ENCODE peak calls at places on chromosomes 5 and 9, in nine cellular contexts. One of them, this sample, is unnamed.

GRCh38 chr5:139647406-139648204 is 544 bp upstream of the CXXC5 start:
- DNase-seq in GM23248: no peak
- DNase-seq in SJCRH30: no peak
- DNase-seq in CD8-positive, alpha-beta T cell: no peak
- DNase-seq in testis: no peak
- DNase-seq in aorta: peak; percentile 47
- DNase-seq in WERI-Rb-1: no peak
- DNase-seq in left ventricle myocardium inferior: peak; percentile 11
- DNase-seq in CD4-positive, alpha-beta memory T cell: no peak
- DNase-seq in this sample: no peak

GRCh38 chr5:159913048-159913447 is 3.2 kb upstream of the ADRA1B start:
- DNase-seq in GM23248: peak; percentile 88
- DNase-seq in SJCRH30: no peak
- DNase-seq in CD8-positive, alpha-beta T cell: no peak
- DNase-seq in testis: no peak
- DNase-seq in aorta: no peak
- DNase-seq in WERI-Rb-1: no peak
- DNase-seq in left ventricle myocardium inferior: no peak
- DNase-seq in CD4-positive, alpha-beta memory T cell: no peak
- DNase-seq in this sample: no peak

GRCh38 chr9:124291801-124292396 is 34.1 kb downstream of the NEK6 start:
- DNase-seq in GM23248: no peak
- DNase-seq in SJCRH30: no peak
- DNase-seq in CD8-positive, alpha-beta T cell: peak; percentile 30
- DNase-seq in testis: peak; percentile 63
- DNase-seq in aorta: peak; percentile 75
- DNase-seq in WERI-Rb-1: no peak
- DNase-seq in left ventricle myocardium inferior: peak; percentile 41
- DNase-seq in CD4-positive, alpha-beta memory T cell: no peak
- DNase-seq in this sample: no peak

GRCh38 chr9:86909388-86909787 is 37.9 kb downstream of the GAS1 start:
- DNase-seq in GM23248: peak; percentile 73
- DNase-seq in SJCRH30: no peak
- DNase-seq in CD8-positive, alpha-beta T cell: no peak
- DNase-seq in testis: no peak
- DNase-seq in aorta: no peak
- DNase-seq in WERI-Rb-1: no peak
- DNase-seq in left ventricle myocardium inferior: no peak
- DNase-seq in CD4-positive, alpha-beta memory T cell: no peak
- DNase-seq in this sample: no peak

GRCh38 chr5:81787843-81788242 is 36.9 kb upstream of the SSBP2 start:
- DNase-seq in GM23248: peak; percentile 60
- DNase-seq in SJCRH30: peak; percentile 69
- DNase-seq in CD8-positive, alpha-beta T cell: no peak
- DNase-seq in testis: peak; percentile 86
- DNase-seq in aorta: peak; percentile 71
- DNase-seq in WERI-Rb-1: no peak
- DNase-seq in left ventricle myocardium inferior: no peak
- DNase-seq in CD4-positive, alpha-beta memory T cell: no peak
- DNase-seq in this sample: peak; percentile 63

GRCh38 chr9:16410601-16411285 is 459.7 kb downstream of the BNC2 start:
- DNase-seq in GM23248: peak; percentile 68
- DNase-seq in SJCRH30: no peak
- DNase-seq in CD8-positive, alpha-beta T cell: no peak
- DNase-seq in testis: no peak
- DNase-seq in aorta: no peak
- DNase-seq in WERI-Rb-1: no peak
- DNase-seq in left ventricle myocardium inferior: no peak
- DNase-seq in CD4-positive, alpha-beta memory T cell: no peak
- DNase-seq in this sample: no peak

GRCh38 chr9:28770226-28770625 is 1196.9 kb upstream of the C9orf72 start:
- DNase-seq in GM23248: no peak
- DNase-seq in SJCRH30: no peak
- DNase-seq in CD8-positive, alpha-beta T cell: no peak
- DNase-seq in testis: no peak
- DNase-seq in aorta: no peak
- DNase-seq in WERI-Rb-1: no peak
- DNase-seq in left ventricle myocardium inferior: no peak
- DNase-seq in CD4-positive, alpha-beta memory T cell: no peak
- DNase-seq in this sample: no peak

GRCh38 chr9:135295556-135296300 is 183.9 kb upstream of the PPP1R26 start:
- DNase-seq in GM23248: no peak
- DNase-seq in SJCRH30: no peak
- DNase-seq in CD8-positive, alpha-beta T cell: no peak
- DNase-seq in testis: no peak
- DNase-seq in aorta: no peak
- DNase-seq in WERI-Rb-1: peak; percentile 1
- DNase-seq in left ventricle myocardium inferior: no peak
- DNase-seq in CD4-positive, alpha-beta memory T cell: no peak
- DNase-seq in this sample: no peak

GRCh38 chr9:79615038-79615437 is 43.3 kb downstream of the TLE4 start:
- DNase-seq in GM23248: no peak
- DNase-seq in SJCRH30: no peak
- DNase-seq in CD8-positive, alpha-beta T cell: no peak
- DNase-seq in testis: no peak
- DNase-seq in aorta: no peak
- DNase-seq in WERI-Rb-1: peak; percentile 41
- DNase-seq in left ventricle myocardium inferior: no peak
- DNase-seq in CD4-positive, alpha-beta memory T cell: no peak
- DNase-seq in this sample: no peak

GRCh38 chr9:108865037-108865436 is 3.0 kb downstream of the ACTL7A start:
- DNase-seq in GM23248: peak; percentile 25
- DNase-seq in SJCRH30: no peak
- DNase-seq in CD8-positive, alpha-beta T cell: no peak
- DNase-seq in testis: no peak
- DNase-seq in aorta: no peak
- DNase-seq in WERI-Rb-1: no peak
- DNase-seq in left ventricle myocardium inferior: no peak
- DNase-seq in CD4-positive, alpha-beta memory T cell: no peak
- DNase-seq in this sample: no peak

DNA sequence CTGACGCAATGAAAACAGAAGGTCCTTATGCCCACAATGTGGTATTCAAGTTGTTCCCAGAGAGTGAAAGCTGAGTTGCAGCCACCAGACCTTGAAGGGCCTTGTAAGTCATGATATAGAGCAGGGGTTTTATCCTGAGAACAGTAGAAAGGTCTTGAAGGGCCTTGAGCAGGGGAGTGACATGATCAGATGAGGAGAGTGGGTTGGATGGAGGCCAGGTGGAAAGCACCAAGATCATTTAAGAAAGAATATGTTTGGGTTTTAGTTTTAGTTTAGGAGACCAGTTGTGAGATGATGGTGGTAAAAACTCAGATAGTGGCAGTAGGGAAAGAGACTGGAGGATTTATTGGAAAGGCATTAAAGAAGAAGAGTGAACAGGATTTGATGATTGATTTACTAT is 5.9 kb downstream of the ITGA2 start:
- DNase-seq in GM23248: no peak
- DNase-seq in SJCRH30: no peak
- DNase-seq in CD8-positive, alpha-beta T cell: no peak
- DNase-seq in testis: no peak
- DNase-seq in aorta: no peak
- DNase-seq in WERI-Rb-1: no peak
- DNase-seq in left ventricle myocardium inferior: no peak
- DNase-seq in CD4-positive, alpha-beta memory T cell: no peak
- DNase-seq in this sample: no peak
- H3K36me3 ChIP-seq in GM23248: peaks cover 4% of the 10 kb centered on the region
- H3K36me3 ChIP-seq in SJCRH30: no peaks in the 10 kb centered on the region
- H3K36me3 ChIP-seq in CD8-positive, alpha-beta T cell: no peaks in the 10 kb centered on the region
- H3K36me3 ChIP-seq in testis: no peaks in the 10 kb centered on the region
- H3K36me3 ChIP-seq in aorta: no peaks in the 10 kb centered on the region
- H3K36me3 ChIP-seq in WERI-Rb-1: no peaks in the 10 kb centered on the region
- H3K36me3 ChIP-seq in left ventricle myocardium inferior: no peaks in the 10 kb centered on the region
- H3K36me3 ChIP-seq in CD4-positive, alpha-beta memory T cell: no peaks in the 10 kb centered on the region
- H3K36me3 ChIP-seq in this sample: no peaks in the 10 kb centered on the region

GRCh38 chr9:128887049-128887448 is 5.1 kb downstream of the LRRC8A start:
- DNase-seq in GM23248: no peak
- DNase-seq in SJCRH30: no peak
- DNase-seq in CD8-positive, alpha-beta T cell: no peak
- DNase-seq in testis: no peak
- DNase-seq in aorta: no peak
- DNase-seq in WERI-Rb-1: no peak
- DNase-seq in left ventricle myocardium inferior: no peak
- DNase-seq in CD4-positive, alpha-beta memory T cell: no peak
- DNase-seq in this sample: no peak

GRCh38 chr9:128885376-128885775 is 3.4 kb downstream of the LRRC8A start:
- DNase-seq in GM23248: no peak
- DNase-seq in SJCRH30: no peak
- DNase-seq in CD8-positive, alpha-beta T cell: no peak
- DNase-seq in testis: no peak
- DNase-seq in aorta: no peak
- DNase-seq in WERI-Rb-1: no peak
- DNase-seq in left ventricle myocardium inferior: no peak
- DNase-seq in CD4-positive, alpha-beta memory T cell: no peak
- DNase-seq in this sample: no peak

GRCh38 chr9:128884164-128884563 is 2.2 kb downstream of the LRRC8A start:
- DNase-seq in GM23248: no peak
- DNase-seq in SJCRH30: no peak
- DNase-seq in CD8-positive, alpha-beta T cell: no peak
- DNase-seq in testis: no peak
- DNase-seq in aorta: no peak
- DNase-seq in WERI-Rb-1: no peak
- DNase-seq in left ventricle myocardium inferior: no peak
- DNase-seq in CD4-positive, alpha-beta memory T cell: no peak
- DNase-seq in this sample: no peak

GRCh38 chr9:128886211-128886826 is 4.4 kb downstream of the LRRC8A start:
- DNase-seq in GM23248: peak; percentile 36
- DNase-seq in SJCRH30: peak; percentile 76
- DNase-seq in CD8-positive, alpha-beta T cell: no peak
- DNase-seq in testis: no peak
- DNase-seq in aorta: no peak
- DNase-seq in WERI-Rb-1: no peak
- DNase-seq in left ventricle myocardium inferior: no peak
- DNase-seq in CD4-positive, alpha-beta memory T cell: no peak
- DNase-seq in this sample: no peak

GRCh38 chr9:128885798-128886197 is 3.9 kb downstream of the LRRC8A start:
- DNase-seq in GM23248: no peak
- DNase-seq in SJCRH30: no peak
- DNase-seq in CD8-positive, alpha-beta T cell: no peak
- DNase-seq in testis: no peak
- DNase-seq in aorta: no peak
- DNase-seq in WERI-Rb-1: no peak
- DNase-seq in left ventricle myocardium inferior: no peak
- DNase-seq in CD4-positive, alpha-beta memory T cell: no peak
- DNase-seq in this sample: no peak
- H3K27ac ChIP-seq in GM23248: no peak overlapping the region
- H3K27ac ChIP-seq in SJCRH30: peak overlapping the region; percentile 75
- H3K27ac ChIP-seq in CD8-positive, alpha-beta T cell: no peak overlapping the region
- H3K27ac ChIP-seq in testis: no peak overlapping the region
- H3K27ac ChIP-seq in aorta: no peak overlapping the region
- H3K27ac ChIP-seq in WERI-Rb-1: no peak overlapping the region
- H3K27ac ChIP-seq in left ventricle myocardium inferior: peak overlapping the region; percentile 98
- H3K27ac ChIP-seq in CD4-positive, alpha-beta memory T cell: no peak overlapping the region
- H3K27ac ChIP-seq in this sample: peak overlapping the region; percentile 5

GRCh38 chr9:91677354-91677753 is 253.7 kb upstream of the NFIL3 start:
- DNase-seq in GM23248: no peak
- DNase-seq in SJCRH30: no peak
- DNase-seq in CD8-positive, alpha-beta T cell: no peak
- DNase-seq in testis: no peak
- DNase-seq in aorta: no peak
- DNase-seq in WERI-Rb-1: no peak
- DNase-seq in left ventricle myocardium inferior: no peak
- DNase-seq in CD4-positive, alpha-beta memory T cell: no peak
- DNase-seq in this sample: no peak

GRCh38 chr9:91678807-91679206 is 255.2 kb upstream of the NFIL3 start:
- DNase-seq in GM23248: no peak
- DNase-seq in SJCRH30: no peak
- DNase-seq in CD8-positive, alpha-beta T cell: no peak
- DNase-seq in testis: no peak
- DNase-seq in aorta: no peak
- DNase-seq in WERI-Rb-1: no peak
- DNase-seq in left ventricle myocardium inferior: no peak
- DNase-seq in CD4-positive, alpha-beta memory T cell: no peak
- DNase-seq in this sample: no peak

GRCh38 chr9:91680129-91680528 is 256.5 kb upstream of the NFIL3 start:
- DNase-seq in GM23248: peak; percentile 41
- DNase-seq in SJCRH30: no peak
- DNase-seq in CD8-positive, alpha-beta T cell: no peak
- DNase-seq in testis: no peak
- DNase-seq in aorta: no peak
- DNase-seq in WERI-Rb-1: no peak
- DNase-seq in left ventricle myocardium inferior: no peak
- DNase-seq in CD4-positive, alpha-beta memory T cell: no peak
- DNase-seq in this sample: no peak

GRCh38 chr9:91677822-91678221 is 254.2 kb upstream of the NFIL3 start:
- DNase-seq in GM23248: no peak
- DNase-seq in SJCRH30: no peak
- DNase-seq in CD8-positive, alpha-beta T cell: no peak
- DNase-seq in testis: no peak
- DNase-seq in aorta: no peak
- DNase-seq in WERI-Rb-1: no peak
- DNase-seq in left ventricle myocardium inferior: no peak
- DNase-seq in CD4-positive, alpha-beta memory T cell: no peak
- DNase-seq in this sample: no peak

DNA sequence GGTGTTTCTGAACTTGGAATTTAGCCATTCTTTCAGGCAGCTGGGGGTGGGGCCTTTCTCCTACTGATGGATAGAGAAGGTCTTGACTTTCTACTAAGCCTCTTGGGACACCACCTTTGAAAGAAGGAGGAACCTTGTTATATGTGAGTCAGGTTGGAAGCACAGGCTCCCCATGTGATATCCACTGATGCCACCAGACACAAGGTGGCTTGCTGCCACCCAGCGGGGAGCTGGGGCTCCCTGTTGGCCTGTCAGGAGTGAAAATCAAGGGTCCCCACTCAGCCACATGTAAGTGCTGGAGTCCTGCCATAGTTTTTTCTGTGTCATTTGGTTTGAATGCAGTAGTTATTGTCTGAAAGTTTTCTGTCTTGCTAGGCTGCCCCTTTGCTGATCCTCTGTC is 252.4 kb upstream of the NFIL3 start:
- DNase-seq in GM23248: peak; percentile 72
- DNase-seq in SJCRH30: peak; percentile 32
- DNase-seq in CD8-positive, alpha-beta T cell: no peak
- DNase-seq in testis: no peak
- DNase-seq in aorta: no peak
- DNase-seq in WERI-Rb-1: peak; percentile 61
- DNase-seq in left ventricle myocardium inferior: no peak
- DNase-seq in CD4-positive, alpha-beta memory T cell: no peak
- DNase-seq in this sample: no peak
- H3K36me3 ChIP-seq in GM23248: no peaks in the 10 kb centered on the region
- H3K36me3 ChIP-seq in SJCRH30: no peaks in the 10 kb centered on the region
- H3K36me3 ChIP-seq in CD8-positive, alpha-beta T cell: no peaks in the 10 kb centered on the region
- H3K36me3 ChIP-seq in testis: no peaks in the 10 kb centered on the region
- H3K36me3 ChIP-seq in aorta: no peaks in the 10 kb centered on the region
- H3K36me3 ChIP-seq in WERI-Rb-1: no peaks in the 10 kb centered on the region
- H3K36me3 ChIP-seq in left ventricle myocardium inferior: no peaks in the 10 kb centered on the region
- H3K36me3 ChIP-seq in CD4-positive, alpha-beta memory T cell: no peaks in the 10 kb centered on the region
- H3K36me3 ChIP-seq in this sample: no peaks in the 10 kb centered on the region

DNA sequence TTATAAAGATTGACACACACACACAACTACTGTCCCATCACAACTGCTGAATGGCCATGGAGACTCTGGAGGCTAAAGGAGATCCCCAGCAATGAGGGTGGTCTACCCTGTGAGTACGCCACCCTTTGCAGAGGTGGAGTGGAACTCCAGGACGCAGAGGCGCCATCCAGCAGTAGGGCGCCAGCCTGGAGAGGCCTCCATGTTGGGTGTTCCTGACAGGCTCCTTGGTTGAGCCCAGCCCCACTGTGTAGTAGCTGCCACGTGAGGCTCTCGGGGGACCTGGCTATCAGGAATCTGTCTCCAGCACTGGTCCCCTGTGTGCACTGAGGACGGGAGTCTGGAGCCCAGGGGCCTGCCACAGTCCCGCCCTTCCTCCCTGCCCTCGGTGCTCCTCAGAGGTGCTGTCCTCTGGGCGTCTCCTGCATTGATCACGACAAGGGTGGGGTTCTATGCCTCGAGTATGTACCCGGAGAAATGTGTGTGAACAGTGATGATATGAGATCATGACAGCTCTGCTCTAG is 72.3 kb downstream of the DAP start:
- DNase-seq in GM23248: no peak
- DNase-seq in SJCRH30: no peak
- DNase-seq in CD8-positive, alpha-beta T cell: no peak
- DNase-seq in testis: no peak
- DNase-seq in aorta: no peak
- DNase-seq in WERI-Rb-1: no peak
- DNase-seq in left ventricle myocardium inferior: no peak
- DNase-seq in CD4-positive, alpha-beta memory T cell: no peak
- DNase-seq in this sample: no peak
- H3K27ac ChIP-seq in GM23248: no peak overlapping the region
- H3K27ac ChIP-seq in SJCRH30: no peak overlapping the region
- H3K27ac ChIP-seq in CD8-positive, alpha-beta T cell: no peak overlapping the region
- H3K27ac ChIP-seq in testis: no peak overlapping the region
- H3K27ac ChIP-seq in aorta: no peak overlapping the region
- H3K27ac ChIP-seq in WERI-Rb-1: no peak overlapping the region
- H3K27ac ChIP-seq in left ventricle myocardium inferior: no peak overlapping the region
- H3K27ac ChIP-seq in CD4-positive, alpha-beta memory T cell: no peak overlapping the region
- H3K27ac ChIP-seq in this sample: no peak overlapping the region

This sample was measured in stomach.